ENCODE peak calls at places on chromosomes 13 and 19, in six cellular contexts. P, V, E, J, I and L are unnamed samples. For H3K27me3, the result is how much of the 10 kb centered on the place peaks cover.

GRCh38 chr19:43316591-43317319 is 36.7 kb upstream of the CD177 start:
- DNase-seq in P (no peak), V (no peak), E (no peak), J (no peak), I (no peak), L (no peak)

GRCh38 chr13:85521586-85521985 is 277.6 kb downstream of the SLITRK6 start:
- DNase-seq in P (no peak), V (no peak), E (no peak), J (no peak), I (no peak), L (no peak)

GRCh38 chr13:97182065-97182890 is 39.9 kb upstream of the MBNL2 start:
- DNase-seq in P (no peak), V (no peak), E (no peak), J (no peak), I (no peak), L (no peak)

GRCh38 chr13:100392709-100393630 is 195.6 kb downstream of the GGACT start:
- DNase-seq in P (peak), V (no peak), E (no peak), J (peak), I (peak), L (no peak)

GRCh38 chr19:35828694-35829301 is 16.2 kb upstream of the PRODH2 start:
- DNase-seq in P (no peak), V (peak), E (no peak), J (no peak), I (peak), L (peak)

GRCh38 chr13:101977475-101977874 is 424.4 kb downstream of the FGF14 start:
- DNase-seq in P (no peak), V (no peak), E (no peak), J (no peak), I (no peak), L (no peak)

GRCh38 chr19:16851031-16851712 is 22.0 kb downstream of the SIN3B start:
- DNase-seq in P (no peak), V (no peak), E (no peak), J (no peak), I (no peak), L (no peak)

GRCh38 chr19:42242071-42242511 is 311 bp downstream of the GSK3A start:
- DNase-seq in P (no peak), V (no peak), E (no peak), J (no peak), I (no peak), L (no peak)

GRCh38 chr19:53772943-53773342 is 51.2 kb downstream of the NLRP12 start:
- DNase-seq in P (no peak), V (peak), E (no peak), J (peak), I (no peak), L (peak)

GRCh38 chr13:76222511-76222910 is 586.4 kb downstream of the LMO7 start:
- DNase-seq in P (no peak), V (no peak), E (no peak), J (no peak), I (no peak), L (no peak)

GRCh38 chr13:64704121-64704520 is 2526.0 kb downstream of the PCDH9 start:
- DNase-seq in P (no peak), V (no peak), E (no peak), J (no peak), I (no peak), L (no peak)

GRCh38 chr13:23505007-23505406 is 65.2 kb upstream of the TNFRSF19 start:
- DNase-seq in P (no peak), V (no peak), E (no peak), J (no peak), I (no peak), L (no peak)

GRCh38 chr19:30567535-30568232 is 195.5 kb downstream of the ZNF536 start:
- DNase-seq in P (no peak), V (no peak), E (no peak), J (no peak), I (no peak), L (no peak)

GRCh38 chr19:8028951-8029491 is 23.5 kb upstream of the CCL25 start:
- DNase-seq in P (no peak), V (no peak), E (no peak), J (no peak), I (no peak), L (no peak)

GRCh38 chr19:21568816-21569496 is 63.6 kb downstream of the ZNF429 start:
- DNase-seq in P (no peak), V (peak), E (peak), J (peak), I (peak), L (peak)

GRCh38 chr13:80668452-80668851 is 327.5 kb upstream of the SPRY2 start:
- DNase-seq in P (no peak), V (no peak), E (no peak), J (no peak), I (no peak), L (no peak)

GRCh38 chr13:27353166-27353583 is 71.2 kb upstream of the GTF3A start:
- DNase-seq in P (no peak), V (no peak), E (no peak), J (no peak), I (no peak), L (no peak)

GRCh38 chr13:27354379-27354778 is 70.0 kb upstream of the GTF3A start:
- DNase-seq in P (no peak), V (no peak), E (no peak), J (no peak), I (no peak), L (no peak)

GRCh38 chr13:27355894-27356293 is 68.5 kb upstream of the GTF3A start:
- DNase-seq in P (no peak), V (no peak), E (no peak), J (no peak), I (no peak), L (no peak)

GRCh38 chr13:27353653-27354052 is 70.8 kb upstream of the GTF3A start:
- DNase-seq in P (no peak), V (no peak), E (no peak), J (no peak), I (no peak), L (no peak)

DNA sequence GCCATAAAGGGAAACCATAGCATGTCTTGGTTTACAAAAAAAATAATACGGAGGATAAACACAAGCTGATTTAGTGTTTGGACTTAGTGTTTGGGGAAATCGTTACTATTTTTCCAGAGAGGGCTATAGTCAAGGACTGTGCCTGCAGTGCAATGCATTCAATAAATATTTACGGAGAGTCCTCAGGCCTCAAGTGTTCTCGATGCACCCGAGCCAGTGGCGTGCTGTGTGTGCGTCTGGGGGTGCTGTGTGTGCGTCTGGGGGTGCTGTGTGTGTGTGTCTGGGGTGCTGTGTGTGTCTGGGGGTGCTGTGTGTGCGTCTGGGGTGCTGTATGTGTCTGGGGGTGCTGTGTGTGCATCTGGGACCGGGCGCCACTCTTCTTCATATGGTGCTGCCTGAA is 71.7 kb upstream of the GTF3A start:
- DNase-seq in P (no peak), V (no peak), E (no peak), J (no peak), I (no peak), L (no peak)
- H3K27ac ChIP-seq in P (no peak), V (no peak), E (no peak), J (no peak), I (no peak), L (peak)

GRCh38 chr19:6976197-6976596 is 45.0 kb downstream of the MBD3L2B start:
- DNase-seq in P (no peak), V (no peak), E (no peak), J (no peak), I (no peak), L (no peak)
- H3K27me3 ChIP-seq in P (under half), V (under half), E (under half), J (under half), I (under half), L (under half)

GRCh38 chr19:44796701-44797115 is 12.2 kb upstream of the BCAM start:
- DNase-seq in P (no peak), V (peak), E (no peak), J (no peak), I (peak), L (no peak)
- H3K27ac ChIP-seq in P (no peak), V (no peak), E (peak), J (peak), I (peak), L (no peak)

DNA sequence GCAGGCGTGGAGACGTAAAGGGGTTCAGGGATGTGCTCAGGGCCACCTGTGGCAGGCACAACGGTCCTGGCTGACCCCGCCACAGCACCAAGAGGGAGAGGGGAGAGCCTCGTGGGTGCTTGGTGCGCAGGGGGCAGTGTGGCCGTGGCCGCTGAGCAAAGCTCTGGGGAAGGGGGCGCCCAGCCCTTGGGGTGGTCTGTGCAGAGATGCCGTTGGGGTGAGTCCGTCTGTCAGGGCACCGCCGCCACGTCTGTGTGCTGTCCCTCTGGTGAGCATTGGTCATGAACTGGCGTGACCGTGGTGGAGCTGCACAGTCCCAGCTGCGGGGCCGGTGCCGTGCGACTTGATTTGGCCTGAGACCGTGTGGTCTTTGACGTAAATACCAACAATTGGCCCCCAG is 15.3 kb downstream of the GNA11 start:
- DNase-seq in P (no peak), V (no peak), E (no peak), J (no peak), I (no peak), L (no peak)
- H3K27me3 ChIP-seq in P (under half), V (under half), E (under half), J (under half), I (under half), L (under half)

DNA sequence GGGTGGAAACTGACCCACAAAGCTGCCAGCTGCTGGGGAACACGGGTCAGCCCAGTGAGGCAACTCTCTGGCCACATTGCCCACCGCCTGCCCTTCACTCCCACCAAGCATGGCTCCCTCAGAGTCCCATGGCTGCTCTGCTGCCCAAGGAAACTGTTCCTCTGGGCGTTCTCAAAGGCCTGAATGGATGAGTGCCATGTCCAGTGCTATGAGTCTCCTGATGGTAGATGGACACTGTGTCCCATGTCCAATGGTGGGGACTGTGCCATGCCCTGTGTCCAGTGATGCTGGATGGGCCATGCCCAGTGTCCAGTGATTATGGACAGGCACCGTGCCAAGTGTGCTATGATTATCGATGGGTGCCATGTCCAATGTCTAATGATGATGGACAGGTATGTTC is 88.8 kb downstream of the ANKRD10 start:
- DNase-seq in P (no peak), V (no peak), E (no peak), J (no peak), I (no peak), L (no peak)
- H3K27ac ChIP-seq in P (no peak), V (no peak), E (no peak), J (no peak), I (no peak), L (no peak)

DNA sequence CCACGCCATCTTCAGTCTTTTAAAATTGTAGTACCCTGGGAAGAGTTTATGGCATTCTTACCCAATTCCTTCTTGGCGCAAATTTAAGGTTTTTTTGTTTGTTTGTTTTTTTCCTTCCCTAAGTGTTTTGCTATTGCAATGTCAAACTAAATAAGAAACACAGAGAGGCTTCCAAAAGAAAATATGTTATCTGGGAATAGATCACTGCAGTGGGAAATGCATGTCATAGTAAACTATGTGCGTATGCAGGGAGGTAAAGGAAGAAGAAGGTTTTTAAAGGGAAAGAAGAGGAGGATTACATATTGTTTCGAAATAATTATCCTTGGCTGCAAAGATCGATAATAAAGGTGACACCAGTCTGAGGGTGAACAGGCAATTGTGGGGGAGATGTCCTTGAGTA is 13.2 kb downstream of the CLEC11A start:
- DNase-seq in P (no peak), V (no peak), E (no peak), J (no peak), I (no peak), L (no peak)
- H3K27me3 ChIP-seq in P (under half), V (under half), E (under half), J (under half), I (under half), L (under half)

GRCh38 chr13:113122571-113123225 is at the start of gene F10:
- DNase-seq in P (no peak), V (no peak), E (no peak), J (no peak), I (peak), L (no peak)
- H3K27ac ChIP-seq in P (no peak), V (no peak), E (no peak), J (no peak), I (no peak), L (no peak)

GRCh38 chr19:1006711-1007398 is 6.6 kb downstream of the GRIN3B start:
- DNase-seq in P (no peak), V (no peak), E (no peak), J (no peak), I (no peak), L (no peak)
- H3K27me3 ChIP-seq in P (under half), V (under half), E (under half), J (under half), I (under half), L (under half)

DNA sequence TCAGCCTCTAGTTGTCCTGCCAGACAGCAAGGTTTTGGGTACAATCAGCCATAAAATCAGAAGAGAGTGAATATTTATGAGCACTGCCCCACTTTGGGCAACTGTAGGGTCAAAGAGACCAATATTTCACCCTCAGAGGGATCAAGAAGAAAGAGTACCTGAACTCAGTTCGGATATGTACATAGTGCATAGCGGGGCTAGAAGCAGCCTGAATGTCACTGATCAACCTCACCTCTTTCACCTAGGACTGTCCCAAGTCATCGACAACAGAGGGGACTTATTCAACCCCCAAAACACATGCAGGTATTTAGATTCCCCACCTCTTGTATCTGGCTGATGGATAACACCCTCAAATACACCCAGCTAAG is 446.9 kb downstream of the COG6 start:
- DNase-seq in P (no peak), V (no peak), E (no peak), J (no peak), I (no peak), L (no peak)
- H3K27ac ChIP-seq in P (no peak), V (no peak), E (no peak), J (no peak), I (no peak), L (no peak)

DNA sequence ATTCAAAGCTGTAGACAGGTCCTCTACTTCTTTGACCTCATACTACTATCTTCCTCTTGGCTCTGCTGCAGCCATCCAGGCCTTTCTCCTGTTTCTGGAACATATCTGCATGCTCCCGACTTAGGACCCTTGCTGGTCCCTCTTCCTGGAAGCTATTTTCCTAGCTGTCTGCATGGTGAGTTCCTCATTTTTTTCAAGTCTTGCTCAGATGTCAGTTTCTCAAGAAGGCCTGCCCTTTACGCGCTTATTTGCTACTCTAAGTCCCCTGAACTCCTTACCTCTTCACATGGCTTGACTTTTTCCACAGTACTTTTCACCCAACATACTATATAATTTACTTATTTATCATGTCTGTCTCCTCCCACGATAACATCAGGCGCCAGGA is 31.4 kb downstream of the DNAJC3 start:
- DNase-seq in P (no peak), V (no peak), E (no peak), J (no peak), I (no peak), L (no peak)
- H3K27me3 ChIP-seq in P (under half), V (under half), E (under half), J (under half), I (under half), L (under half)